ENCODE peak calls at places on chromosome 6, in seven cellular contexts. Y is activated naive CD4-positive, alpha-beta T cell treated with anti-CD3 and anti-CD28 coated beads, Interleukin-2, amount 10 ng/mL, durations not matched to agents 7 days and 5 days; X is activated naive CD8-positive, alpha-beta T cell treated with anti-CD3 and anti-CD28 coated beads, Interleukin-2, amount 50 U/mL, for 24 hours; E is mucosa of gallbladder; I is astrocyte of the spinal cord; M is Caco-2; H is ELR. K is an unnamed sample.

GRCh38 chr6:83847179-83847578 is 6.0 kb upstream of the RIPPLY2 start:
- DNase-seq in I (no peak), E (no peak), M (no peak), H (no peak), X (no peak), Y (no peak), K (no peak)

GRCh38 chr6:3561745-3562144 is 104.9 kb upstream of the SLC22A23 start:
- DNase-seq in H (peak; percentile 11), X (no peak), E (no peak), M (peak; percentile 34), Y (no peak), I (peak; percentile 58), K (no peak)

GRCh38 chr6:834879-835278 is 141.9 kb upstream of the EXOC2 start:
- DNase-seq in M (no peak), X (no peak), H (no peak), E (no peak), Y (no peak), I (peak; percentile 15), K (no peak)

GRCh38 chr6:15509335-15509933 is 153.4 kb downstream of the DTNBP1 start:
- DNase-seq in X (no peak), I (no peak), M (no peak), Y (no peak), H (peak; percentile 30), E (no peak), K (no peak)

GRCh38 chr6:31740397-31741223 is 805 bp downstream of the MSH5 start:
- DNase-seq in I (no peak), E (no peak), Y (no peak), H (peak; percentile 46), X (no peak), M (no peak), K (peak; percentile 69)

GRCh38 chr6:90296346-90297123 is at the start of gene BACH2:
- DNase-seq in X (peak; percentile 95), H (peak; percentile 90), Y (peak; percentile 97), E (peak; percentile 91), I (peak; percentile 88), M (peak; percentile 76), K (peak; percentile 88)

GRCh38 chr6:70884074-70884983 is 72.5 kb downstream of the B3GAT2 start:
- DNase-seq in M (peak; percentile 76), E (peak; percentile 51), Y (peak; percentile 63), H (peak; percentile 71), X (peak; percentile 61), I (peak; percentile 43), K (peak; percentile 80)

GRCh38 chr6:143961868-143962643 is 46.0 kb downstream of the PLAGL1 start:
- DNase-seq in X (no peak), Y (no peak), E (no peak), H (no peak), M (no peak), I (no peak), K (no peak)

GRCh38 chr6:117907600-117908245 is 659 bp downstream of the SLC35F1 start:
- DNase-seq in I (no peak), X (no peak), H (no peak), E (no peak), Y (no peak), M (no peak), K (no peak)

GRCh38 chr6:113825776-113826175 is 31.4 kb upstream of the MARCKS start:
- DNase-seq in I (peak; percentile 94), E (peak; percentile 72), Y (no peak), M (no peak), H (peak; percentile 4), X (no peak), K (no peak)

GRCh38 chr6:26311385-26312095 is 53.5 kb upstream of the BTN3A2 start:
- DNase-seq in M (peak; percentile 69), H (peak; percentile 84), X (peak; percentile 59), E (peak; percentile 49), I (peak; percentile 79), Y (peak; percentile 48), K (peak; percentile 70)

GRCh38 chr6:149899486-149899885 is 1.6 kb upstream of the RAET1E start:
- DNase-seq in H (no peak), I (no peak), E (no peak), X (no peak), Y (no peak), M (no peak), K (no peak)

GRCh38 chr6:150733726-150734125 is 131.8 kb upstream of the MTHFD1L start:
- DNase-seq in Y (no peak), I (no peak), M (no peak), E (no peak), X (no peak), H (no peak), K (no peak)

GRCh38 chr6:50986319-50986718 is 167.6 kb downstream of the TFAP2B start:
- DNase-seq in M (no peak), E (no peak), Y (no peak), H (peak; percentile 1), X (no peak), I (no peak), K (no peak)

GRCh38 chr6:30344191-30344867 is 627 bp upstream of the RPP21 start:
- DNase-seq in I (no peak), X (no peak), H (no peak), E (no peak), M (no peak), Y (no peak), K (no peak)

GRCh38 chr6:72646604-72647485 is 25.0 kb downstream of the KCNQ5 start:
- DNase-seq in H (peak; percentile 79), I (no peak), X (no peak), E (no peak), M (no peak), Y (no peak), K (no peak)

GRCh38 chr6:75550544-75551167 is 51.0 kb upstream of the SENP6 start:
- DNase-seq in M (no peak), Y (no peak), I (no peak), E (no peak), H (no peak), X (no peak), K (no peak)